ENCODE peak calls at places on chromosome 16, in nine cellular contexts. F is GM13977; W is RWPE1; L is NCI-H524; O is iris pigment epithelial cell; M is ovary; U is GF-D8; E is stimulated activated CD4-positive, alpha-beta T cell treated with anti-CD3 and anti-CD28 coated beads, TNF-alpha, amount 100 ng/mL, for 24 hours; Z is RPMI8226. Y is an unnamed sample.

GRCh38 chr16:14669776-14670175 is 24.3 kb downstream of the PLA2G10 start:
- DNase-seq in W (peak; percentile 12), F (no peak), M (peak; percentile 38), Z (no peak), U (no peak), L (no peak), O (no peak), E (no peak), Y (no peak)

GRCh38 chr16:79834720-79835119 is 234.2 kb upstream of the MAF start:
- DNase-seq in O (no peak), F (no peak), M (no peak), E (no peak), L (no peak), Z (no peak), W (no peak), U (no peak), Y (no peak)

GRCh38 chr16:62036101-62036806 is at the start of gene CDH8:
- DNase-seq in M (no peak), F (no peak), U (no peak), Z (no peak), O (no peak), L (no peak), E (no peak), W (no peak), Y (no peak)

GRCh38 chr16:88703486-88704309 is 2.5 kb downstream of the RNF166 start:
- DNase-seq in E (no peak), Z (no peak), L (no peak), F (no peak), U (peak; percentile 94), W (no peak), O (no peak), M (no peak), Y (peak; percentile 76)

GRCh38 chr16:23423496-23424049 is 29.4 kb downstream of the COG7 start:
- DNase-seq in M (peak; percentile 87), O (peak; percentile 91), Z (no peak), L (no peak), W (peak; percentile 91), F (no peak), E (no peak), U (no peak), Y (no peak)

GRCh38 chr16:25413962-25414361 is 156.3 kb upstream of the ZKSCAN2 start:
- DNase-seq in W (no peak), F (no peak), U (no peak), L (no peak), E (no peak), O (peak; percentile 1), M (no peak), Z (no peak), Y (no peak)

GRCh38 chr16:2471016-2471652 is at the start of gene NTN3:
- DNase-seq in Z (peak; percentile 29), U (no peak), F (peak; percentile 73), W (no peak), L (peak; percentile 92), E (no peak), O (no peak), M (no peak), Y (no peak)

GRCh38 chr16:87086156-87086555 is 231.0 kb downstream of the C16orf95 start:
- DNase-seq in M (no peak), U (no peak), F (no peak), W (no peak), O (peak; percentile 69), E (no peak), Z (no peak), L (no peak), Y (no peak)

GRCh38 chr16:68806422-68806821 is 36.9 kb upstream of the TANGO6 start:
- DNase-seq in O (no peak), E (no peak), F (no peak), W (no peak), U (no peak), L (no peak), M (no peak), Z (no peak), Y (no peak)

GRCh38 chr16:75322706-75323105 is 71.3 kb upstream of the BCAR1 start:
- DNase-seq in W (no peak), O (peak; percentile 63), F (no peak), Z (no peak), M (no peak), E (no peak), U (no peak), L (no peak), Y (no peak)

GRCh38 chr16:24279982-24280381 is 23.8 kb downstream of the CACNG3 start:
- DNase-seq in M (no peak), E (no peak), Z (no peak), O (no peak), W (no peak), L (no peak), F (no peak), U (no peak), Y (no peak)

GRCh38 chr16:13529193-13529982 is 390.6 kb upstream of the ERCC4 start:
- DNase-seq in Z (no peak), U (no peak), O (no peak), M (no peak), E (no peak), F (no peak), W (no peak), L (no peak), Y (no peak)